ENCODE peak calls at places on chromosomes 13 and 19, in six cellular contexts. W, X, F, Z, A and U are unnamed samples.

GRCh38 chr13:94088742-94089141 is 390.7 kb downstream of the DCT start:
- DNase-seq in W (no peak), X (no peak), F (no peak), Z (no peak), A (no peak), U (no peak)

GRCh38 chr13:111115841-111116500 is 861 bp downstream of the ARHGEF7 start:
- DNase-seq in W (peak; percentile 85), X (peak; percentile 73), F (no peak), Z (peak; percentile 83), A (no peak), U (no peak)

GRCh38 chr19:49125025-49125731 is 5.8 kb downstream of the PPFIA3 start:
- DNase-seq in W (no peak), X (no peak), F (no peak), Z (no peak), A (no peak), U (no peak)

GRCh38 chr13:110373617-110374016 is 66.5 kb downstream of the COL4A2 start:
- DNase-seq in W (no peak), X (no peak), F (no peak), Z (no peak), A (no peak), U (no peak)

GRCh38 chr19:575527-576506 is 3.4 kb downstream of the BSG start:
- DNase-seq in W (no peak), X (no peak), F (peak; percentile 68), Z (no peak), A (no peak), U (no peak)

GRCh38 chr13:72514141-72514540 is 213.3 kb downstream of the MZT1 start:
- DNase-seq in W (no peak), X (no peak), F (no peak), Z (no peak), A (no peak), U (no peak)

GRCh38 chr13:79398915-79399314 is 7.1 kb downstream of the RBM26 start:
- DNase-seq in W (no peak), X (no peak), F (peak; percentile 64), Z (no peak), A (no peak), U (no peak)

GRCh38 chr13:51475727-51476521 is 23.1 kb upstream of the INTS6 start:
- DNase-seq in W (no peak), X (no peak), F (no peak), Z (no peak), A (no peak), U (no peak)

GRCh38 chr13:75836441-75836840 is 200.3 kb downstream of the LMO7 start:
- DNase-seq in W (no peak), X (no peak), F (no peak), Z (no peak), A (no peak), U (no peak)

GRCh38 chr13:66200555-66200954 is 1029.6 kb downstream of the PCDH9 start:
- DNase-seq in W (no peak), X (no peak), F (no peak), Z (no peak), A (no peak), U (no peak)

GRCh38 chr13:51231456-51231855 is 9.3 kb downstream of the FAM124A start:
- DNase-seq in W (no peak), X (no peak), F (no peak), Z (no peak), A (no peak), U (no peak)

GRCh38 chr13:101942535-101943157 is 459.2 kb downstream of the FGF14 start:
- DNase-seq in W (no peak), X (no peak), F (no peak), Z (no peak), A (no peak), U (no peak)
- TF ChIP-seq CTCF in W (no peak), X (no peak), F (peak; percentile 29), Z (no peak), A (no peak), U (peak; percentile 39)

DNA sequence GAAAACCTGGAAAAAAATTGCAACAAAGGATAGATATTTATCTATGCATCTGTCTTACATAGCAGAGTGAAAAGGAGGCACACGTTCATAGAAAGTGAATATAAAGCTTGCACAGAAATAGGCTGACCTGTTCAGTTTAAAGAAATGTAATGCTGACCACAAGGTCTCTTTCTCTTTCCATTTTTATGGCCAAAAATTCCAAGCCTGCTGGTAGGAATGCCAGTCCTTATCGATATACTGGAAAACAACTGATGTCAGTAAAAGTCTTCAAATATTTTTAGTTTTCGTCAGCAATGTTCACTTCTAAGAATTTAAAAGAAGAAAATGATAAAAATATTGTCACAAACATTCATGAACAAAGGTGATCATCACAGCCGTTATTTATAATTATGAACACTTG is 59.0 kb upstream of the MCF2L start:
- DNase-seq in W (no peak), X (no peak), F (no peak), Z (no peak), A (no peak), U (no peak)
- TF ChIP-seq CTCF in W (no peak), X (no peak), F (no peak), Z (no peak), A (no peak), U (no peak)

GRCh38 chr13:23623394-23623793 is 53.2 kb downstream of the TNFRSF19 start:
- DNase-seq in W (no peak), X (no peak), F (no peak), Z (no peak), A (no peak), U (no peak)
- TF ChIP-seq CTCF in W (no peak), X (no peak), F (no peak), Z (no peak), A (no peak), U (no peak)

DNA sequence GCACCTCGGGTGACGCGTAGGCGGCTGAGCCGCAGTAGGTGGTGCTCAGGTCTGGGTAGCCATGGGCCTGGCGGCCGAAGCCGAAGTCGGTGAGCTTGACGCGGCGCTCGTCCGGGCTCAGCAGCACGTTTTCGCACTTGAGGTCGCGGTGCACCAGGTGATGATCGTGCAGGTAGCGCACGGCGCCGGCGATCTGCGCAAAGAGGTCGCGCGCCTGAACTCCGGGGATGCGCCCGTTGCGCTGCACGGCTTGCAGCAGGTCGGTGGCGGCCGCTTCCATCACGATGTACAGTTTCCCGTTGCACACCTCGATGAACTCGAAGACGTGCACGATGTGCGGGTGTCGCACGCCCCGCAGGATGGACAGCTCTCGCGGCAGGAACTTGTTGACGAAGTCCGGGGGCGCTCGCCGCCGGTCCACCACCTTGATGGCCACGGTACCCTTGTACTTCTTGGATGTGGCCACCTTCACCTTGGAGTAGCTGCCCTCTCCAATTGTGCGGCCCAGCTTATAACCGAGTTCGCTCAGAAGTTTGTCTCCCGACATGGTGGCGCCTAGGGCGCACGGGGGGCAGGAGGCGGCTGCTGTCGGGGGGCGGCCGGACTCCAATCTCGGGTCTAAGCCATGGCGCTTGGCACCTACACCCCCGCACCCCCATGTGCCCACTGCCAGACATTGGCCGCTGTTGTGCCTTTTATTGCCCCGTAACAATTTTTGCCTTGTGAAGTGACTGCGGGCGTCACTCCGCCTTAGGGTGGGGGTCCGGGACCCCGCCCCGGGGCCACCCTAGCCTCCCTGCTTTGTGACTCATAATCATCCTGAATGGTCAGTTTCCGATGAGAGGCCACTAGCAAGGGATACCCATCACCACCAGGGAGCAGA is at the start of gene TSSK6:
- DNase-seq in W (no peak), X (no peak), F (no peak), Z (no peak), A (no peak), U (no peak)
- TF ChIP-seq CTCF in W (no peak), X (no peak), F (no peak), Z (peak; percentile 8), A (no peak), U (peak; percentile 19)